ENCODE peak calls at places on chromosomes 5 and 9, in four cellular contexts. T, Z, L and I are unnamed samples.

GRCh38 chr9:98962861-98963260 is 19.2 kb downstream of the COL15A1 start:
- DNase-seq in T (no peak), Z (no peak), L (no peak), I (no peak)

GRCh38 chr9:108489567-108489966 is 366.2 kb downstream of the ACTL7B start:
- DNase-seq in T (no peak), Z (no peak), L (no peak), I (no peak)

GRCh38 chr9:136242908-136243525 is 2.6 kb downstream of the QSOX2 start:
- DNase-seq in T (no peak), Z (no peak), L (peak; percentile 35), I (no peak)

GRCh38 chr9:121440265-121440664 is 59.4 kb downstream of the GGTA1 start:
- DNase-seq in T (peak; percentile 33), Z (peak; percentile 39), L (peak; percentile 24), I (peak; percentile 7)

GRCh38 chr9:88092699-88093359 is 45.4 kb downstream of the SPATA31C2 start:
- DNase-seq in T (no peak), Z (no peak), L (no peak), I (no peak)

GRCh38 chr9:92655896-92656536 is 13.9 kb downstream of the IPPK start:
- DNase-seq in T (no peak), Z (no peak), L (no peak), I (no peak)

GRCh38 chr5:73540192-73540591 is 25.2 kb downstream of the ANKRA2 start:
- DNase-seq in T (no peak), Z (peak; percentile 50), L (peak; percentile 12), I (no peak)

GRCh38 chr5:78964889-78965288 is 20.2 kb downstream of the ARSB start:
- DNase-seq in T (peak; percentile 49), Z (peak; percentile 69), L (peak; percentile 47), I (peak; percentile 48)

GRCh38 chr9:12817702-12818101 is 42.9 kb downstream of the LURAP1L start:
- DNase-seq in T (no peak), Z (peak; percentile 76), L (no peak), I (peak; percentile 57)

GRCh38 chr5:125017796-125018195 is 271.4 kb upstream of the ZNF608 start:
- DNase-seq in T (no peak), Z (peak; percentile 72), L (no peak), I (no peak)

GRCh38 chr5:147483197-147483790 is 26.6 kb downstream of the DPYSL3 start:
- DNase-seq in T (no peak), Z (no peak), L (no peak), I (no peak)

GRCh38 chr5:117454716-117455212 is 880.1 kb upstream of the SEMA6A start:
- DNase-seq in T (peak; percentile 12), Z (peak; percentile 50), L (peak; percentile 30), I (peak; percentile 62)

GRCh38 chr9:28951945-28952344 is 1378.7 kb upstream of the C9orf72 start:
- DNase-seq in T (no peak), Z (peak; percentile 4), L (no peak), I (no peak)

GRCh38 chr5:123599171-123599570 is 87.2 kb downstream of the CSNK1G3 start:
- DNase-seq in T (no peak), Z (no peak), L (no peak), I (no peak)

GRCh38 chr5:103908327-103909099 is 345.9 kb upstream of the NUDT12 start:
- DNase-seq in T (no peak), Z (no peak), L (no peak), I (no peak)

GRCh38 chr5:175464414-175465233 is 13.7 kb upstream of the SFXN1 start:
- DNase-seq in T (peak; percentile 62), Z (peak; percentile 60), L (peak; percentile 59), I (peak; percentile 41)

GRCh38 chr5:5456858-5457257 is 34.4 kb downstream of the ICE1 start:
- DNase-seq in T (no peak), Z (no peak), L (no peak), I (no peak)

GRCh38 chr9:133135193-133135745 is 14.2 kb upstream of the RALGDS start:
- DNase-seq in T (peak; percentile 44), Z (no peak), L (no peak), I (peak; percentile 90)

GRCh38 chr5:153496835-153497234 is 6.4 kb downstream of the GRIA1 start:
- DNase-seq in T (peak; percentile 35), Z (no peak), L (peak; percentile 20), I (peak; percentile 13)

GRCh38 chr5:114223866-114224265 is 138.0 kb upstream of the KCNN2 start:
- DNase-seq in T (peak; percentile 9), Z (peak; percentile 21), L (peak; percentile 12), I (peak; percentile 22)

GRCh38 chr5:173530547-173530946 is 85.9 kb downstream of the BOD1 start:
- DNase-seq in T (no peak), Z (peak; percentile 16), L (peak; percentile 31), I (peak; percentile 18)

GRCh38 chr5:9284272-9284671 is 261.6 kb downstream of the SEMA5A start:
- DNase-seq in T (peak; percentile 7), Z (no peak), L (no peak), I (no peak)

GRCh38 chr9:21611896-21612295 is 129.8 kb upstream of the IFNE start:
- DNase-seq in T (no peak), Z (no peak), L (no peak), I (peak; percentile 82)

GRCh38 chr5:174325961-174326360 is 280.5 kb downstream of the NSG2 start:
- DNase-seq in T (no peak), Z (no peak), L (no peak), I (no peak)

GRCh38 chr5:122137702-122138101 is 8.4 kb downstream of the ZNF474 start:
- DNase-seq in T (no peak), Z (no peak), L (no peak), I (no peak)

GRCh38 chr5:145872486-145872885 is 328 bp downstream of the GRXCR2 start:
- DNase-seq in T (no peak), Z (no peak), L (no peak), I (no peak)

GRCh38 chr5:135038829-135039525 is 4.9 kb upstream of the PITX1 start:
- DNase-seq in T (peak; percentile 58), Z (no peak), L (no peak), I (no peak)

GRCh38 chr9:36818242-36818938 is 215.7 kb downstream of the PAX5 start:
- DNase-seq in T (no peak), Z (no peak), L (no peak), I (no peak)

GRCh38 chr5:137668574-137669093 is 67.3 kb downstream of the KLHL3 start:
- DNase-seq in T (no peak), Z (no peak), L (no peak), I (no peak)

GRCh38 chr9:35501941-35502340 is 12.0 kb downstream of the RUSC2 start:
- DNase-seq in T (no peak), Z (no peak), L (no peak), I (no peak)

GRCh38 chr5:111932628-111933027 is 175.6 kb upstream of the NREP start:
- DNase-seq in T (no peak), Z (no peak), L (no peak), I (no peak)

GRCh38 chr5:81850494-81850893 is 99.6 kb upstream of the SSBP2 start:
- DNase-seq in T (no peak), Z (no peak), L (no peak), I (no peak)

GRCh38 chr9:107685901-107686300 is 196.3 kb upstream of the KLF4 start:
- DNase-seq in T (no peak), Z (no peak), L (no peak), I (no peak)

GRCh38 chr5:113166710-113167366 is 190.2 kb downstream of the DCP2 start:
- DNase-seq in T (no peak), Z (peak; percentile 6), L (no peak), I (peak; percentile 97)
- TF ChIP-seq YY1 in T (no peak), Z (no peak), L (no peak), I (peak; percentile 80)

GRCh38 chr5:141523991-141524390 is 35.1 kb downstream of the PCDHGC5 start:
- DNase-seq in T (no peak), Z (no peak), L (no peak), I (no peak)

GRCh38 chr5:141522301-141522700 is 33.4 kb downstream of the PCDHGC5 start:
- DNase-seq in T (no peak), Z (no peak), L (no peak), I (no peak)

GRCh38 chr5:141521244-141521781 is 32.4 kb downstream of the PCDHGC5 start:
- DNase-seq in T (no peak), Z (peak; percentile 81), L (peak; percentile 53), I (peak; percentile 98)

GRCh38 chr5:141525659-141526058 is 36.8 kb downstream of the PCDHGC5 start:
- DNase-seq in T (no peak), Z (peak; percentile 13), L (no peak), I (no peak)

DNA sequence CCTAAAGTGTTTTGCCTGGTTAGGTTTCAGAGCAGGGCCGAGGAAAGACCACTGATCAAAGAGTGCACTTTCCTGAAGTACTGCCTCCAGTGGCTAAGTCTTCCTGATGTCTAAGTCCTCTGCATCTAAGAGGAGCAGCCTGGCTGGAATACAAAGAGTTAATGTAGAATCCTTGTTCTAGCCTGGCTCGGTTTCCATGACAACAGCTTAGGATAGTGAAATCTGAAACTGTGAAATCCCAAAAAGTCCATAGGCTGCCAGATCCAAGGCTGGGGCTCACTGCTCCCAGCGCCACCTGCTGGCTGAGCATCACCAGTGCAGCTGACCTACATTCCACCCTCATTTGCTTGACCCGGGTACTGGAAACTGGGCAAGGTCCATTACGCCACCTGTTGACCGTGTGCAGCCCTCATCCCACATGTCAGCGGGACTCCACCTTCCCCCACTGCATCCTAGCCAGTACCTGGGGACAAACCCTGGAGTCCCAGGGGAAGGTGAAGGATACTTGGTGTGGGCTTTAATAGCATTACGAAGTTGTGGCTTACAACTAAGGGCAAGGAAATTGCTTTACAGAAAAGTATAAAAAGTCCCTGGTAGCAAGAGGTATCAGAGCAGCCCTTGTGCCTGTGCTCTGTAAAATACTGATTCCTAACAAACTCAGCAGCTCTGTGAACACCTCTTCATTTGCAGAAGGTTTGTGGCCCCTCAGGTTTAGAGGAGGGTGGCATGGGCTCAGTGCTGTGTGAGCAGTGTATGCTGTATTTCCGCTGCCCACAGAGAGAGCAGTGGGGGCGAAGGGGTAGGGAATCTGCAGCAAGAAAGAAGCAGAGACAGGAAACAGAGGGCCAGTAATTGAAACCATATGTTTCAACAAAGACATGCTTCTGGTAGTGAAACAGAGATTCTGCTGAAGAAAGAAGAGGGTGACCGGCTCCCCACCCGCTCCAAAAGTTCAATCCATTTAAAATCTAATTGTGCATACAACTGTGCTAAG is 36.0 kb downstream of the PCDHGC5 start:
- DNase-seq in T (peak; percentile 79), Z (peak; percentile 85), L (peak; percentile 79), I (peak; percentile 88)
- TF ChIP-seq ELF1 in T (no peak), Z (no peak), L (no peak), I (no peak)

GRCh38 chr9:93944011-93944410 is 11.1 kb downstream of the BARX1 start:
- DNase-seq in T (no peak), Z (no peak), L (no peak), I (no peak)

GRCh38 chr9:93947409-93948070 is 7.6 kb downstream of the BARX1 start:
- DNase-seq in T (no peak), Z (no peak), L (no peak), I (no peak)

GRCh38 chr9:93945400-93946337 is 9.5 kb downstream of the BARX1 start:
- DNase-seq in T (peak; percentile 33), Z (no peak), L (no peak), I (no peak)

GRCh38 chr9:93948456-93949072 is 6.6 kb downstream of the BARX1 start:
- DNase-seq in T (peak; percentile 52), Z (no peak), L (no peak), I (no peak)

DNA sequence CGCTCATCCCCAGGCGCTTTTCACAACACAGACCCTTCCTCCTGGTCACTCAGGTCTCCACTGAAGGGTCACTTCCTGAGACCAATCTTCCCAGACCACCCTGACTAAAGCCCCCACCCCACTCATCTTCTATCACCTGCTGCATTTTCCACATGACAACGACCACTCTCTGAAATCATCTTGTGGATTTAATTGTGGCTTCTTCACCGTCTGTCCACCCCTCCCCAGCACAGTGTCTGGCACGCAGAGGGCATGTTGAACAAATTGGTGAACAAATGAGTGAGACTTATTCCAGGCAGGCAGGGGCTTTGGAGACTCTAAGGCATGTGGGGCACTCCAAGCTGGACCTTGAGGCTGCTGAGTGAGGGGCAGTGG is 8.8 kb downstream of the BARX1 start:
- DNase-seq in T (no peak), Z (no peak), L (no peak), I (no peak)
- TF ChIP-seq JUND in T (no peak), Z (no peak), L (no peak), I (no peak)

GRCh38 chr5:18333841-18334240 is 699.6 kb downstream of the TAF11L14 start:
- DNase-seq in T (no peak), Z (no peak), L (no peak), I (no peak)
- TF ChIP-seq YY1 in T (no peak), Z (no peak), L (no peak), I (no peak)